ENCODE peak calls at places on chromosome 18, in eight cellular contexts. X, A, I, S, R, L, Q and D are unnamed samples.

GRCh38 chr18:79309572-79310278 is 86.0 kb upstream of the NFATC1 start:
- DNase-seq in X (no peak), A (no peak), I (no peak), S (no peak), R (no peak), L (no peak), Q (no peak), D (no peak)

GRCh38 chr18:4060427-4061281 is 394.5 kb downstream of the DLGAP1 start:
- DNase-seq in X (no peak), A (no peak), I (no peak), S (no peak), R (no peak), L (no peak), Q (no peak), D (no peak)

GRCh38 chr18:33052886-33053285 is 280.1 kb upstream of the KLHL14 start:
- DNase-seq in X (no peak), A (no peak), I (no peak), S (no peak), R (no peak), L (no peak), Q (no peak), D (no peak)

GRCh38 chr18:54830260-54830659 is 2.0 kb downstream of the RAB27B start:
- DNase-seq in X (no peak), A (no peak), I (no peak), S (no peak), R (no peak), L (no peak), Q (no peak), D (no peak)

GRCh38 chr18:55405655-55406373 is 182.2 kb downstream of the TCF4 start:
- DNase-seq in X (peak), A (no peak), I (peak), S (peak), R (peak), L (peak), Q (peak), D (peak)

GRCh38 chr18:13437801-13438506 is 219.4 kb downstream of the LDLRAD4 start:
- DNase-seq in X (no peak), A (peak), I (peak), S (no peak), R (no peak), L (no peak), Q (no peak), D (no peak)

GRCh38 chr18:13222371-13223281 is 4.1 kb downstream of the LDLRAD4 start:
- DNase-seq in X (peak), A (no peak), I (peak), S (peak), R (peak), L (no peak), Q (no peak), D (peak)

GRCh38 chr18:76491436-76491800 is 3.6 kb downstream of the ZNF516 start:
- DNase-seq in X (peak), A (peak), I (peak), S (peak), R (peak), L (no peak), Q (peak), D (no peak)

GRCh38 chr18:500556-501405 is at the start of gene COLEC12:
- DNase-seq in X (no peak), A (no peak), I (no peak), S (peak), R (peak), L (no peak), Q (no peak), D (no peak)

GRCh38 chr18:64380117-64380516 is 231.2 kb upstream of the LINC00305 start:
- DNase-seq in X (no peak), A (no peak), I (no peak), S (no peak), R (no peak), L (no peak), Q (no peak), D (no peak)

GRCh38 chr18:7784171-7784570 is 217.1 kb downstream of the PTPRM start:
- DNase-seq in X (no peak), A (no peak), I (no peak), S (no peak), R (no peak), L (no peak), Q (no peak), D (no peak)

GRCh38 chr18:46623541-46623940 is 33.5 kb downstream of the LOXHD1 start:
- DNase-seq in X (no peak), A (no peak), I (no peak), S (peak), R (peak), L (no peak), Q (no peak), D (no peak)

GRCh38 chr18:45962461-45962860 is 4.7 kb downstream of the EPG5 start:
- DNase-seq in X (peak), A (no peak), I (no peak), S (no peak), R (peak), L (peak), Q (no peak), D (no peak)

GRCh38 chr18:3597159-3597977 is 147.4 kb downstream of the TGIF1 start:
- DNase-seq in X (peak), A (no peak), I (no peak), S (no peak), R (no peak), L (no peak), Q (no peak), D (no peak)

GRCh38 chr18:24940416-24940815 is 411.6 kb downstream of the ZNF521 start:
- DNase-seq in X (no peak), A (no peak), I (no peak), S (no peak), R (no peak), L (no peak), Q (no peak), D (no peak)

GRCh38 chr18:76256897-76257500 is 238.0 kb downstream of the ZNF516 start:
- DNase-seq in X (peak), A (no peak), I (no peak), S (no peak), R (peak), L (peak), Q (peak), D (peak)

GRCh38 chr18:5582849-5583667 is 39.3 kb upstream of the EPB41L3 start:
- DNase-seq in X (peak), A (no peak), I (no peak), S (no peak), R (peak), L (no peak), Q (no peak), D (peak)

GRCh38 chr18:3048820-3049349 is 35.9 kb upstream of the LPIN2 start:
- DNase-seq in X (no peak), A (no peak), I (no peak), S (no peak), R (no peak), L (no peak), Q (no peak), D (no peak)

DNA sequence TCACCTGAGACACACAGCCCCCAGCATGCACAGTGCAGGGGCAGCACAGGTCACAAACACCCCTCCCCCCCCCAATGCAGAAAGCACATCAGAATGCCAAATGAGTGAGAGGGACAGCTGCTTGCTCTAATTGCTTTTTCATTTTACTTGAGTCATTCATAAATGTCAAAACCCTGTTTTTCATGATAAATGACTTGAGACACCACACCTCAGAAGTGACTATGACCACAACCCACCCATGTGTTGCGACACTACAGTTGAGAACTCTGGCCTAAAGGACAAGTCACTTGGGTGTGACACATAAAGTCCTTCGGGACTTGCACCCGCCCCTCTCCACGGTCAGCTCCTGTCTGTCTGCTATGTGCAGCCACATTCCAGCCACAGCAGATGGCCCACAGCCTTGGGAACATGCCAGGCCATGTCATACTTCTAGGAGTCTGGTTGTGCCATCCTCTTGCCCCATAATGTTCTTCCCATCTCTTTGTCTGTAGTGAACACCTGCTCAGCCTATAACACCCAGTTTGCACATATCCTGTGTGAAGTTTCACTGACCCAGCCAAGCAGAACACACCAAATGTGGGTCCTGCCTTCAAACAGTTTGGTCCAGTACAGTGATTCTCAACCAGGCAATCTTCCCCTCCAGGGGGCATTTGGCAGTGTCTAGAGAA is 30.2 kb upstream of the RIOK3 start:
- DNase-seq in X (peak), A (peak), I (peak), S (peak), R (peak), L (no peak), Q (no peak), D (peak)
- H3K4me3 ChIP-seq in X (no peak), A (no peak), I (no peak), S (no peak), R (no peak), L (no peak), Q (no peak), D (no peak)

GRCh38 chr18:57210711-57211411 is 64.0 kb downstream of the BOD1L2 start:
- DNase-seq in X (no peak), A (no peak), I (peak), S (no peak), R (no peak), L (no peak), Q (no peak), D (no peak)
- H3K4me3 ChIP-seq in X (no peak), A (no peak), I (no peak), S (no peak), R (no peak), L (no peak), Q (no peak), D (no peak)

GRCh38 chr18:34709631-34710429 is at the start of gene DTNA:
- DNase-seq in X (peak), A (no peak), I (no peak), S (no peak), R (peak), L (peak), Q (peak), D (peak)
- H3K4me3 ChIP-seq in X (peak), A (no peak), I (no peak), S (peak), R (peak), L (peak), Q (peak), D (peak)

GRCh38 chr18:62017618-62018017 is 124.8 kb upstream of the RNF152 start:
- DNase-seq in X (no peak), A (no peak), I (peak), S (no peak), R (no peak), L (no peak), Q (no peak), D (no peak)

GRCh38 chr18:62018761-62019041 is 125.9 kb upstream of the RNF152 start:
- DNase-seq in X (no peak), A (no peak), I (no peak), S (no peak), R (no peak), L (no peak), Q (no peak), D (no peak)

DNA sequence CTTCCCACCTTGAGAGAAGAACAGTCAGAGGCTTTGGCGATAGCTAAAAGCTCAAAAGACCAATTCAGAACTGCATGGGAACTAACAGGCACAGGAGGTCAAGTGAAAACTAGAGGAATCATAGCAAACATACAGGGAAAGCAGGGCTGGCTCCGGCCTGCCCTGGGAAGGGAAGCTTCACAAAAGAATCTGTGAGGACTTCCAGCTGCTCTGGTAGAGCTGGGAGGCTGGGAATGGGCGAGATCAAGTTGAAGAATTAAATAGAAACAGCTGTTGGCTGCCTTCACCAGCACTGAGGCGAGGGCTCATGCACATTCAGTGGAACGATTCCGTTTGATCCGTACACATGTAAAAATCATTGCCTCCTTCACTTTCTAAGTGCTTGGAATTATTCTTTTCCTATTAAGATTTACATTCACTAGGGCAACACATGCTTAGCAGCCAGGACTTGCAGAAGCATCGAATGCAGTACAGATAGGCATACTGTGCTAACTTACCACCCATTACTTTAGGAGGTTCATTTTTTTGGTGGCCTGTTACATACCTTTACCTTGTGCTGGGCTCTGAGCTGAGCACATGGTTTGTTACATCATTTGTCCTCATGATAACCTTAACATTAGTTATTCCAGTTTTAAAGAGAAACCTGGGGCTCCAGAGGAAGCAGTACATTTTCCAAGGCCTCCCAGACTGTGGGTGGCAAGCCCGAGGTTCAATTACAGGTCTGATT is 125.4 kb upstream of the RNF152 start:
- DNase-seq in X (peak), A (no peak), I (no peak), S (peak), R (peak), L (no peak), Q (no peak), D (peak)
- H3K4me3 ChIP-seq in X (no peak), A (no peak), I (no peak), S (no peak), R (no peak), L (no peak), Q (no peak), D (no peak)